ENCODE peak calls at places on chromosomes 12 and 14, in eight cellular contexts. One of them, this sample, is unnamed. For H3K27me3, the result is how much of the 10 kb centered on the place peaks cover.

GRCh38 chr14:36518586-36519430 is 1.2 kb downstream of the NKX2-1 start:
- DNase-seq in mesenchymal stem cell: no peak
- DNase-seq in astrocyte: no peak
- DNase-seq in H9: no peak
- DNase-seq in MM.1S: no peak
- DNase-seq in HepG2: no peak
- DNase-seq in GM23248: no peak
- DNase-seq in K562: no peak
- DNase-seq in this sample: no peak

GRCh38 chr12:10182662-10183061 is 3.8 kb downstream of the TMEM52B start:
- DNase-seq in HepG2: no peak
- DNase-seq in mesenchymal stem cell: peak
- DNase-seq in K562: no peak
- DNase-seq in astrocyte: peak
- DNase-seq in H9: no peak
- DNase-seq in MM.1S: no peak
- DNase-seq in GM23248: peak
- DNase-seq in this sample: no peak

GRCh38 chr12:125135906-125136305 is 70.7 kb downstream of the AACS start:
- DNase-seq in K562: no peak
- DNase-seq in H9: no peak
- DNase-seq in astrocyte: no peak
- DNase-seq in MM.1S: no peak
- DNase-seq in GM23248: no peak
- DNase-seq in HepG2: no peak
- DNase-seq in mesenchymal stem cell: no peak
- DNase-seq in this sample: no peak

GRCh38 chr12:32897688-32898573 is 1.4 kb upstream of the PKP2 start:
- DNase-seq in HepG2: no peak
- DNase-seq in H9: no peak
- DNase-seq in GM23248: no peak
- DNase-seq in MM.1S: no peak
- DNase-seq in astrocyte: no peak
- DNase-seq in K562: no peak
- DNase-seq in mesenchymal stem cell: no peak
- DNase-seq in this sample: no peak

GRCh38 chr12:121830134-121830533 is 26.3 kb downstream of the SETD1B start:
- DNase-seq in mesenchymal stem cell: no peak
- DNase-seq in astrocyte: no peak
- DNase-seq in HepG2: no peak
- DNase-seq in K562: no peak
- DNase-seq in H9: peak
- DNase-seq in GM23248: no peak
- DNase-seq in MM.1S: no peak
- DNase-seq in this sample: no peak

GRCh38 chr14:23034498-23035302 is at the start of gene PSMB5:
- DNase-seq in H9: peak
- DNase-seq in MM.1S: peak
- DNase-seq in K562: peak
- DNase-seq in HepG2: peak
- DNase-seq in astrocyte: peak
- DNase-seq in mesenchymal stem cell: peak
- DNase-seq in GM23248: peak
- DNase-seq in this sample: peak

GRCh38 chr12:70637686-70638085 is 457 bp upstream of the PTPRB start:
- DNase-seq in HepG2: no peak
- DNase-seq in mesenchymal stem cell: no peak
- DNase-seq in GM23248: no peak
- DNase-seq in H9: no peak
- DNase-seq in astrocyte: no peak
- DNase-seq in K562: no peak
- DNase-seq in MM.1S: no peak
- DNase-seq in this sample: no peak

GRCh38 chr14:89429206-89430091 is 12.4 kb upstream of the FOXN3 start:
- DNase-seq in MM.1S: no peak
- DNase-seq in GM23248: peak
- DNase-seq in H9: no peak
- DNase-seq in HepG2: no peak
- DNase-seq in astrocyte: peak
- DNase-seq in K562: no peak
- DNase-seq in mesenchymal stem cell: peak
- DNase-seq in this sample: peak

GRCh38 chr14:21070083-21070609 is at the start of gene ARHGEF40:
- DNase-seq in MM.1S: peak
- DNase-seq in HepG2: no peak
- DNase-seq in K562: peak
- DNase-seq in mesenchymal stem cell: peak
- DNase-seq in astrocyte: peak
- DNase-seq in H9: peak
- DNase-seq in GM23248: peak
- DNase-seq in this sample: no peak

GRCh38 chr14:75433631-75434556 is 6.1 kb downstream of the JDP2 start:
- DNase-seq in astrocyte: no peak
- DNase-seq in HepG2: no peak
- DNase-seq in K562: no peak
- DNase-seq in MM.1S: no peak
- DNase-seq in GM23248: peak
- DNase-seq in mesenchymal stem cell: peak
- DNase-seq in H9: no peak
- DNase-seq in this sample: peak

GRCh38 chr12:89544730-89545184 is 18.9 kb upstream of the POC1B start:
- DNase-seq in GM23248: peak
- DNase-seq in astrocyte: peak
- DNase-seq in HepG2: no peak
- DNase-seq in H9: no peak
- DNase-seq in MM.1S: no peak
- DNase-seq in K562: no peak
- DNase-seq in mesenchymal stem cell: peak
- DNase-seq in this sample: no peak

GRCh38 chr12:101824831-101825230 is 5.9 kb downstream of the GNPTAB start:
- DNase-seq in HepG2: no peak
- DNase-seq in astrocyte: no peak
- DNase-seq in K562: no peak
- DNase-seq in GM23248: peak
- DNase-seq in H9: no peak
- DNase-seq in mesenchymal stem cell: no peak
- DNase-seq in MM.1S: no peak
- DNase-seq in this sample: no peak

GRCh38 chr12:1360812-1361211 is 233.6 kb downstream of the FBXL14 start:
- DNase-seq in K562: no peak
- DNase-seq in H9: no peak
- DNase-seq in HepG2: no peak
- DNase-seq in astrocyte: peak
- DNase-seq in GM23248: peak
- DNase-seq in MM.1S: no peak
- DNase-seq in mesenchymal stem cell: peak
- DNase-seq in this sample: no peak

GRCh38 chr12:110498984-110499706 is 2.8 kb downstream of the VPS29 start:
- DNase-seq in MM.1S: no peak
- DNase-seq in GM23248: peak
- DNase-seq in astrocyte: peak
- DNase-seq in H9: no peak
- DNase-seq in mesenchymal stem cell: peak
- DNase-seq in K562: no peak
- DNase-seq in HepG2: peak
- DNase-seq in this sample: no peak

GRCh38 chr14:98665019-98665418 is 607.0 kb downstream of the BCL11B start:
- DNase-seq in astrocyte: no peak
- DNase-seq in mesenchymal stem cell: no peak
- DNase-seq in HepG2: no peak
- DNase-seq in MM.1S: no peak
- DNase-seq in H9: no peak
- DNase-seq in K562: no peak
- DNase-seq in GM23248: no peak
- DNase-seq in this sample: peak

GRCh38 chr12:23204933-23205778 is 580.2 kb downstream of the ETNK1 start:
- DNase-seq in GM23248: peak
- DNase-seq in HepG2: peak
- DNase-seq in K562: peak
- DNase-seq in H9: no peak
- DNase-seq in mesenchymal stem cell: peak
- DNase-seq in astrocyte: peak
- DNase-seq in MM.1S: peak
- DNase-seq in this sample: peak

GRCh38 chr14:100524933-100525243 is 62.3 kb downstream of the BEGAIN start:
- DNase-seq in H9: peak
- DNase-seq in MM.1S: no peak
- DNase-seq in GM23248: peak
- DNase-seq in HepG2: no peak
- DNase-seq in K562: peak
- DNase-seq in astrocyte: no peak
- DNase-seq in mesenchymal stem cell: no peak
- DNase-seq in this sample: peak

GRCh38 chr12:94305293-94305957 is 154.2 kb downstream of the CEP83 start:
- DNase-seq in HepG2: peak
- DNase-seq in mesenchymal stem cell: peak
- DNase-seq in H9: peak
- DNase-seq in GM23248: peak
- DNase-seq in astrocyte: peak
- DNase-seq in K562: no peak
- DNase-seq in MM.1S: no peak
- DNase-seq in this sample: no peak

GRCh38 chr12:74539765-74540526 is 2.3 kb downstream of the ATXN7L3B start:
- DNase-seq in mesenchymal stem cell: peak
- DNase-seq in H9: no peak
- DNase-seq in GM23248: no peak
- DNase-seq in astrocyte: no peak
- DNase-seq in MM.1S: peak
- DNase-seq in HepG2: no peak
- DNase-seq in K562: peak
- DNase-seq in this sample: no peak

GRCh38 chr12:6868211-6869048 is 1.1 kb downstream of the TPI1 start:
- DNase-seq in mesenchymal stem cell: peak
- DNase-seq in H9: no peak
- DNase-seq in HepG2: no peak
- DNase-seq in GM23248: peak
- DNase-seq in astrocyte: no peak
- DNase-seq in K562: no peak
- DNase-seq in MM.1S: no peak
- DNase-seq in this sample: peak

GRCh38 chr12:5383961-5384360 is 47.9 kb upstream of the NTF3 start:
- DNase-seq in HepG2: no peak
- DNase-seq in astrocyte: no peak
- DNase-seq in mesenchymal stem cell: no peak
- DNase-seq in H9: no peak
- DNase-seq in GM23248: no peak
- DNase-seq in MM.1S: no peak
- DNase-seq in K562: no peak
- DNase-seq in this sample: no peak

GRCh38 chr12:124681779-124682391 is 114.5 kb upstream of the NCOR2 start:
- DNase-seq in MM.1S: no peak
- DNase-seq in mesenchymal stem cell: peak
- DNase-seq in astrocyte: peak
- DNase-seq in GM23248: peak
- DNase-seq in H9: no peak
- DNase-seq in K562: no peak
- DNase-seq in HepG2: peak
- DNase-seq in this sample: no peak

GRCh38 chr14:51650721-51651387 is 856 bp upstream of the FRMD6 start:
- DNase-seq in mesenchymal stem cell: no peak
- DNase-seq in HepG2: no peak
- DNase-seq in GM23248: peak
- DNase-seq in H9: peak
- DNase-seq in astrocyte: no peak
- DNase-seq in MM.1S: peak
- DNase-seq in K562: peak
- DNase-seq in this sample: no peak
- H2AFZ ChIP-seq in mesenchymal stem cell: no peak
- H2AFZ ChIP-seq in HepG2: no peak
- H2AFZ ChIP-seq in GM23248: no peak
- H2AFZ ChIP-seq in H9: peak
- H2AFZ ChIP-seq in astrocyte: no peak
- H2AFZ ChIP-seq in MM.1S: peak
- H2AFZ ChIP-seq in K562: peak
- H2AFZ ChIP-seq in this sample: peak

GRCh38 chr12:78220811-78221210 is 390.1 kb downstream of the NAV3 start:
- DNase-seq in MM.1S: no peak
- DNase-seq in GM23248: no peak
- DNase-seq in K562: no peak
- DNase-seq in mesenchymal stem cell: no peak
- DNase-seq in H9: no peak
- DNase-seq in HepG2: no peak
- DNase-seq in astrocyte: no peak
- DNase-seq in this sample: no peak

GRCh38 chr12:78226763-78227162 is 396.1 kb downstream of the NAV3 start:
- DNase-seq in mesenchymal stem cell: no peak
- DNase-seq in MM.1S: no peak
- DNase-seq in HepG2: no peak
- DNase-seq in H9: no peak
- DNase-seq in K562: no peak
- DNase-seq in GM23248: no peak
- DNase-seq in astrocyte: no peak
- DNase-seq in this sample: no peak

GRCh38 chr12:78229491-78230209 is 399.0 kb downstream of the NAV3 start:
- DNase-seq in K562: peak
- DNase-seq in MM.1S: peak
- DNase-seq in GM23248: peak
- DNase-seq in astrocyte: peak
- DNase-seq in HepG2: peak
- DNase-seq in mesenchymal stem cell: peak
- DNase-seq in H9: peak
- DNase-seq in this sample: peak

DNA sequence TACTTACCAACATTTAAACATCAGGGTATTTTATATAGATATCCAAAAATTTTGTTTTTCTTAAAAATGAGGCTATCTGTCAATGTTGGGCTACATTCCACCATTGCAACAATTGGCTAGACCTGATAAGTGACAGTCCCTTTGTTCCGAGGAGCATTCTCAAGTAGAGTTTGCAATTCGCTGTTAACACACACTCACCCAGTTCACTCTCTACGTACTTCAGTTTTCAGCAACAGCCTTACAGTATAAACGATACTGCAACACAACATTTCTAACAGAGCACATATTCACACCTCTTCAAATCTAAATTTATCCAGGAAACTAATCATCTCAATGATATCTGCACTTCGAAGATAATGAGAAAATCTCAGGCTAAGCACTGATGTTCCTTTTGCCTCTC is 393.5 kb downstream of the NAV3 start:
- DNase-seq in mesenchymal stem cell: no peak
- DNase-seq in HepG2: no peak
- DNase-seq in GM23248: no peak
- DNase-seq in astrocyte: no peak
- DNase-seq in H9: no peak
- DNase-seq in MM.1S: no peak
- DNase-seq in K562: no peak
- DNase-seq in this sample: no peak
- H3K27ac ChIP-seq in mesenchymal stem cell: no peak
- H3K27ac ChIP-seq in HepG2: no peak
- H3K27ac ChIP-seq in GM23248: no peak
- H3K27ac ChIP-seq in astrocyte: no peak
- H3K27ac ChIP-seq in H9: no peak
- H3K27ac ChIP-seq in MM.1S: no peak
- H3K27ac ChIP-seq in K562: no peak
- H3K27ac ChIP-seq in this sample: no peak

GRCh38 chr14:91406982-91407381 is 10.6 kb downstream of the CCDC88C start:
- DNase-seq in MM.1S: no peak
- DNase-seq in astrocyte: no peak
- DNase-seq in mesenchymal stem cell: no peak
- DNase-seq in H9: no peak
- DNase-seq in GM23248: no peak
- DNase-seq in K562: no peak
- DNase-seq in HepG2: no peak
- DNase-seq in this sample: no peak
- H3K27me3 ChIP-seq in MM.1S: under half
- H3K27me3 ChIP-seq in astrocyte: under half
- H3K27me3 ChIP-seq in mesenchymal stem cell: half or more
- H3K27me3 ChIP-seq in H9: under half
- H3K27me3 ChIP-seq in GM23248: under half
- H3K27me3 ChIP-seq in K562: under half
- H3K27me3 ChIP-seq in HepG2: under half
- H3K27me3 ChIP-seq in this sample: under half

GRCh38 chr12:52144512-52145227 is 47.1 kb downstream of the KRT80 start:
- DNase-seq in MM.1S: no peak
- DNase-seq in mesenchymal stem cell: no peak
- DNase-seq in GM23248: no peak
- DNase-seq in H9: peak
- DNase-seq in HepG2: no peak
- DNase-seq in K562: no peak
- DNase-seq in astrocyte: no peak
- DNase-seq in this sample: no peak
- H2AFZ ChIP-seq in MM.1S: no peak
- H2AFZ ChIP-seq in mesenchymal stem cell: peak
- H2AFZ ChIP-seq in GM23248: no peak
- H2AFZ ChIP-seq in H9: no peak
- H2AFZ ChIP-seq in HepG2: no peak
- H2AFZ ChIP-seq in K562: no peak
- H2AFZ ChIP-seq in astrocyte: no peak
- H2AFZ ChIP-seq in this sample: no peak